ENCODE peak calls at places on chromosome 14, in five cellular contexts. H, K, R, T and D are unnamed samples.

GRCh38 chr14:24258119-24258518 is 4.9 kb downstream of the TGM1 start:
- DNase-seq in H (no peak), K (no peak), R (no peak), T (no peak), D (no peak)

GRCh38 chr14:90681889-90682429 is 134.3 kb downstream of the TTC7B start:
- DNase-seq in H (no peak), K (no peak), R (no peak), T (no peak), D (no peak)

GRCh38 chr14:68947802-68948201 is 31.3 kb downstream of the ACTN1 start:
- DNase-seq in H (peak; percentile 87), K (peak; percentile 41), R (no peak), T (no peak), D (peak; percentile 51)

GRCh38 chr14:52125885-52126284 is 57.0 kb upstream of the NID2 start:
- DNase-seq in H (no peak), K (no peak), R (no peak), T (no peak), D (no peak)

GRCh38 chr14:28242895-28243294 is 523.7 kb upstream of the FOXG1 start:
- DNase-seq in H (no peak), K (no peak), R (no peak), T (no peak), D (no peak)

GRCh38 chr14:94775875-94776217 is 5.9 kb upstream of the GSC start:
- DNase-seq in H (no peak), K (no peak), R (no peak), T (no peak), D (no peak)

GRCh38 chr14:72416892-72417291 is 477.0 kb downstream of the DPF3 start:
- DNase-seq in H (no peak), K (peak; percentile 30), R (peak; percentile 34), T (peak; percentile 7), D (no peak)

GRCh38 chr14:68979722-68980552 is 835 bp upstream of the ACTN1 start:
- DNase-seq in H (peak; percentile 45), K (no peak), R (no peak), T (no peak), D (no peak)

GRCh38 chr14:100712490-100712889 is 14.2 kb upstream of the DLK1 start:
- DNase-seq in H (no peak), K (no peak), R (no peak), T (no peak), D (no peak)

GRCh38 chr14:75831455-75831854 is 150.3 kb downstream of the TGFB3 start:
- DNase-seq in H (no peak), K (peak; percentile 42), R (no peak), T (peak; percentile 27), D (peak; percentile 61)

GRCh38 chr14:74169906-74170305 is 69.3 kb upstream of the VSX2 start:
- DNase-seq in H (no peak), K (no peak), R (no peak), T (no peak), D (no peak)

GRCh38 chr14:71290960-71291466 is 383.8 kb downstream of the PCNX1 start:
- DNase-seq in H (no peak), K (no peak), R (peak; percentile 23), T (peak; percentile 31), D (no peak)

GRCh38 chr14:51398898-51399297 is 158.9 kb downstream of the TMX1 start:
- DNase-seq in H (no peak), K (no peak), R (no peak), T (no peak), D (no peak)

GRCh38 chr14:51283402-51283825 is 43.4 kb downstream of the TMX1 start:
- DNase-seq in H (no peak), K (no peak), R (peak; percentile 36), T (peak; percentile 74), D (peak; percentile 24)

GRCh38 chr14:105817971-105818711 is 291.8 kb downstream of the TMEM121 start:
- DNase-seq in H (no peak), K (no peak), R (no peak), T (no peak), D (no peak)

GRCh38 chr14:24179961-24180726 is 8.3 kb downstream of the REC8 start:
- DNase-seq in H (no peak), K (no peak), R (no peak), T (no peak), D (no peak)

GRCh38 chr14:70665448-70666363 is 24.0 kb downstream of the TTC9 start:
- DNase-seq in H (no peak), K (no peak), R (peak; percentile 45), T (no peak), D (no peak)

GRCh38 chr14:86052868-86053267 is 522.9 kb downstream of the FLRT2 start:
- DNase-seq in H (no peak), K (no peak), R (no peak), T (no peak), D (no peak)

GRCh38 chr14:73887704-73888459 is 1.2 kb downstream of the ZNF410 start:
- DNase-seq in H (no peak), K (no peak), R (no peak), T (peak; percentile 42), D (no peak)

GRCh38 chr14:48690349-48690748 is 895.8 kb downstream of the RPS29 start:
- DNase-seq in H (no peak), K (no peak), R (peak; percentile 8), T (no peak), D (no peak)

GRCh38 chr14:53470351-53471043 is 317.4 kb upstream of the DDHD1 start:
- DNase-seq in H (no peak), K (no peak), R (no peak), T (peak; percentile 12), D (no peak)

GRCh38 chr14:36479344-36479743 is 40.7 kb downstream of the NKX2-1 start:
- DNase-seq in H (no peak), K (no peak), R (no peak), T (no peak), D (no peak)

GRCh38 chr14:99253890-99254289 is 18.1 kb downstream of the BCL11B start:
- DNase-seq in H (no peak), K (no peak), R (no peak), T (no peak), D (no peak)

GRCh38 chr14:88044782-88045446 is 40.0 kb downstream of the GPR65 start:
- DNase-seq in H (no peak), K (no peak), R (no peak), T (peak; percentile 48), D (no peak)

GRCh38 chr14:100333311-100333710 is 10.2 kb downstream of the SLC25A47 start:
- DNase-seq in H (no peak), K (no peak), R (no peak), T (no peak), D (no peak)

GRCh38 chr14:63717704-63718103 is 10.2 kb downstream of the SGPP1 start:
- DNase-seq in H (no peak), K (no peak), R (peak; percentile 26), T (no peak), D (no peak)

GRCh38 chr14:77804592-77804991 is 4.7 kb downstream of the ADCK1 start:
- DNase-seq in H (no peak), K (peak; percentile 19), R (no peak), T (peak; percentile 27), D (no peak)

GRCh38 chr14:76918176-76918750 is 92.1 kb downstream of the LRRC74A start:
- DNase-seq in H (peak; percentile 87), K (no peak), R (no peak), T (no peak), D (peak; percentile 71)

GRCh38 chr14:24231263-24232120 is 675 bp downstream of the NEDD8 start:
- DNase-seq in H (no peak), K (no peak), R (no peak), T (peak; percentile 40), D (no peak)

GRCh38 chr14:92696356-92696755 is 52.1 kb downstream of the LGMN start:
- DNase-seq in H (no peak), K (no peak), R (no peak), T (no peak), D (no peak)

GRCh38 chr14:92694807-92695206 is 53.6 kb downstream of the LGMN start:
- DNase-seq in H (no peak), K (no peak), R (no peak), T (no peak), D (no peak)

GRCh38 chr14:92693998-92694780 is 54.2 kb downstream of the LGMN start:
- DNase-seq in H (no peak), K (no peak), R (peak; percentile 78), T (peak; percentile 88), D (no peak)

GRCh38 chr14:92692822-92693226 is 55.6 kb downstream of the LGMN start:
- DNase-seq in H (peak; percentile 59), K (peak; percentile 63), R (no peak), T (no peak), D (peak; percentile 41)

DNA sequence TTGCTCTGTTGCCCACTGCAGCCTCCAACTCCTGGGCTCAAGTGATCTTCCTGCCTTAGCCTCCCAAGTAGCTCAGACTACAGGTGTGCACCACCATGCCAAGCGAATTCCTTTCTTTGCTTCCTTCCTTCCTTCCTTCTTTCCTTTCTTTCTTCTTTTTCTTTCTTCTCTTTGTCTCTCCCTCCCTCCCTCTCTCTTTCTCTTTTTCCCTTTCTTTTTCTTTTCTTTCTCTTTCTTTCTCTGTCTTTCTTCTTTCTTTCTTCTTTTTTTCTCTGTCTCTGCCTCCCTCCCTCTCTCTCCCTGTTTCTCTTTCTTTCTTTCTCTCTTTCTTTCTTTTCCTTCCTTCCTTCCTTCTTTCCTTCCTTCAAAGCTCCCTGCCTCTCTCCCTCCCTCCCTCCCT is 52.9 kb downstream of the LGMN start:
- DNase-seq in H (no peak), K (no peak), R (no peak), T (no peak), D (no peak)
- TF ChIP-seq CTCF in H (no peak), K (no peak), R (no peak), T (no peak), D (no peak)

DNA sequence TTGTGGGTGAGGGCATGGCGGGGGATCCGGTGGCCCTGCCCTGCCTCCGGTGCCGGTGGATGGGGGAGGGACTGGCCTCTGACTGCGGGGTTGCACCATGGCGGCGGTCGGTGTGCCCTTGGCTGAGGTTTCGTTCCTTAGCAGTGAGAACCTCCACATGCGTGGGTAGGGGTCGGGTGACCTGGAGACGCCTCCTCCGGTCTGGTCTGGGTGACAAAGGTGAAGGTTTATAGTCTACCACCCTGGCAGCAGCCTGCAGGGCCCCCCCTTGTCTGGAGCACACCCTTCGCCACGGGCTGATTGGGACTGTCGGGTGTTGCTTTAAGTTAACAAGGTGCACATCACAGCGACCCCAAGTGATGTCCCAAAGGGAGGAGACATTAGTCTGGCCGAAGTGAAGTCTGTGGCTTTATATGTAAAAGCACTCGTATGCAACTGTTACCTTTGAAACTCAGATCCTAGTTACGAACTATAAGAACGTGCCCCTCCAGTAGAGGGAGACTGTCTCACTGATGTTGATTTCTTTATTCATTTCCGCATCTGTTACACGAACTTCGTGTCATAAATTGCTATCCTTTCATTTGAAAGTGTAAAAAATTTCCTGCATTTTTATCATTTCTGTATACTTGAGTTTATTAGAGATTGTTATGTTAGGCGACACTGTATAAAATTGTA is 74.4 kb downstream of the WDR20 start:
- DNase-seq in H (no peak), K (no peak), R (no peak), T (no peak), D (no peak)
- TF ChIP-seq CTCF in H (no peak), K (no peak), R (no peak), T (peak; percentile 31), D (no peak)

DNA sequence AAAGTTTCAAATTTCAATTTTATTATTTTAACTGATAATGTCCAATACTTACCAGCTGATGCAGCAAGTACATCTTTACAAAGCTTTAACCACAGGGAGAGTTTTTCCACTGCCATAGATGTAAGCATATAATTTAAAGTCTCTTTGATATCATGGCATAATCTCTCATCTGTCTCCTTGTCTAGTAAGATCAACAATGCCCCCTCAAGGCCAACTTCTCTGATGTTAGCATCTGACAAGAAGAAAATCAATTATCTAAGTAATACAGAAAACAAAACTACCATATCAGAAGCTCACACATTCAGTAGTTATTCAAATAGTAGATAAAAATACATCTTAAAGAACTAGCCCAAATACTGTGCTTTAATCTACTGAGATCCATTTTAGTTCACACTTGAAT is 94.2 kb downstream of the HEATR5A start:
- DNase-seq in H (no peak), K (no peak), R (peak; percentile 15), T (peak; percentile 26), D (peak; percentile 16)
- TF ChIP-seq CTCF in H (no peak), K (no peak), R (peak; percentile 26), T (peak; percentile 59), D (no peak)

GRCh38 chr14:58477653-58478052 is 50.1 kb downstream of the KIAA0586 start:
- DNase-seq in H (no peak), K (no peak), R (no peak), T (no peak), D (no peak)
- TF ChIP-seq CTCF in H (no peak), K (no peak), R (no peak), T (no peak), D (no peak)